ENCODE peak calls at places on chromosomes 12 and 14, in six cellular contexts. One of them, this sample, is unnamed. For H3K9me3, the result is how much of the 10 kb centered on the place peaks cover.

GRCh38 chr12:121875582-121875981 is 13.0 kb upstream of the PSMD9 start:
- DNase-seq in mucosa of descending colon: no peak
- DNase-seq in SK-N-SH: no peak
- DNase-seq in left lung: no peak
- DNase-seq in heart right ventricle: no peak
- DNase-seq in spleen: no peak
- DNase-seq in this sample: no peak

GRCh38 chr12:93029091-93029490 is 100.0 kb upstream of the EEA1 start:
- DNase-seq in mucosa of descending colon: no peak
- DNase-seq in SK-N-SH: no peak
- DNase-seq in left lung: no peak
- DNase-seq in heart right ventricle: peak
- DNase-seq in spleen: no peak
- DNase-seq in this sample: no peak

GRCh38 chr12:34396861-34397590 is 374.7 kb downstream of the ALG10 start:
- DNase-seq in mucosa of descending colon: peak
- DNase-seq in SK-N-SH: peak
- DNase-seq in left lung: peak
- DNase-seq in heart right ventricle: peak
- DNase-seq in spleen: peak
- DNase-seq in this sample: peak

GRCh38 chr14:30221546-30221945 is 293.9 kb upstream of the PRKD1 start:
- DNase-seq in mucosa of descending colon: no peak
- DNase-seq in SK-N-SH: no peak
- DNase-seq in left lung: no peak
- DNase-seq in heart right ventricle: no peak
- DNase-seq in spleen: no peak
- DNase-seq in this sample: no peak

GRCh38 chr12:102182635-102183034 is 15.0 kb downstream of the PMCH start:
- DNase-seq in mucosa of descending colon: no peak
- DNase-seq in SK-N-SH: no peak
- DNase-seq in left lung: no peak
- DNase-seq in heart right ventricle: no peak
- DNase-seq in spleen: no peak
- DNase-seq in this sample: no peak

GRCh38 chr12:1281683-1282366 is 290.8 kb downstream of the ERC1 start:
- DNase-seq in mucosa of descending colon: no peak
- DNase-seq in SK-N-SH: no peak
- DNase-seq in left lung: no peak
- DNase-seq in heart right ventricle: no peak
- DNase-seq in spleen: no peak
- DNase-seq in this sample: no peak

GRCh38 chr12:46494424-46494823 is 121.9 kb upstream of the SLC38A2 start:
- DNase-seq in mucosa of descending colon: no peak
- DNase-seq in SK-N-SH: no peak
- DNase-seq in left lung: no peak
- DNase-seq in heart right ventricle: no peak
- DNase-seq in spleen: no peak
- DNase-seq in this sample: no peak

GRCh38 chr12:108629156-108629555 is 4.5 kb downstream of the SELPLG start:
- DNase-seq in mucosa of descending colon: no peak
- DNase-seq in SK-N-SH: no peak
- DNase-seq in left lung: no peak
- DNase-seq in heart right ventricle: no peak
- DNase-seq in spleen: peak
- DNase-seq in this sample: no peak

GRCh38 chr12:62967701-62968100 is 32.8 kb upstream of the PPM1H start:
- DNase-seq in mucosa of descending colon: no peak
- DNase-seq in SK-N-SH: no peak
- DNase-seq in left lung: no peak
- DNase-seq in heart right ventricle: no peak
- DNase-seq in spleen: no peak
- DNase-seq in this sample: no peak

GRCh38 chr12:132156926-132157325 is 12.7 kb downstream of the NOC4L start:
- DNase-seq in mucosa of descending colon: no peak
- DNase-seq in SK-N-SH: no peak
- DNase-seq in left lung: no peak
- DNase-seq in heart right ventricle: no peak
- DNase-seq in spleen: no peak
- DNase-seq in this sample: no peak

GRCh38 chr14:104659764-104660523 is 29.5 kb upstream of the INF2 start:
- DNase-seq in mucosa of descending colon: peak
- DNase-seq in SK-N-SH: no peak
- DNase-seq in left lung: no peak
- DNase-seq in heart right ventricle: no peak
- DNase-seq in spleen: peak
- DNase-seq in this sample: peak

GRCh38 chr14:96038920-96039632 is at the start of gene C14orf132:
- DNase-seq in mucosa of descending colon: peak
- DNase-seq in SK-N-SH: peak
- DNase-seq in left lung: peak
- DNase-seq in heart right ventricle: peak
- DNase-seq in spleen: peak
- DNase-seq in this sample: no peak

GRCh38 chr12:72264548-72265175 is 7.5 kb upstream of the TRHDE start:
- DNase-seq in mucosa of descending colon: no peak
- DNase-seq in SK-N-SH: peak
- DNase-seq in left lung: no peak
- DNase-seq in heart right ventricle: no peak
- DNase-seq in spleen: no peak
- DNase-seq in this sample: no peak

GRCh38 chr12:75781532-75782046 is 250.0 kb downstream of the PHLDA1 start:
- DNase-seq in mucosa of descending colon: no peak
- DNase-seq in SK-N-SH: no peak
- DNase-seq in left lung: no peak
- DNase-seq in heart right ventricle: peak
- DNase-seq in spleen: no peak
- DNase-seq in this sample: no peak

GRCh38 chr12:12689672-12690287 is 6.2 kb downstream of the GPR19 start:
- DNase-seq in mucosa of descending colon: no peak
- DNase-seq in SK-N-SH: no peak
- DNase-seq in left lung: no peak
- DNase-seq in heart right ventricle: no peak
- DNase-seq in spleen: no peak
- DNase-seq in this sample: no peak

GRCh38 chr14:24378981-24379906 is 11.3 kb downstream of the NFATC4 start:
- DNase-seq in mucosa of descending colon: no peak
- DNase-seq in SK-N-SH: no peak
- DNase-seq in left lung: no peak
- DNase-seq in heart right ventricle: no peak
- DNase-seq in spleen: no peak
- DNase-seq in this sample: no peak

GRCh38 chr14:35223927-35224326 is 68.3 kb upstream of the PSMA6 start:
- DNase-seq in mucosa of descending colon: no peak
- DNase-seq in SK-N-SH: no peak
- DNase-seq in left lung: no peak
- DNase-seq in heart right ventricle: no peak
- DNase-seq in spleen: no peak
- DNase-seq in this sample: no peak

GRCh38 chr12:62866451-62867082 is 68.4 kb downstream of the PPM1H start:
- DNase-seq in mucosa of descending colon: no peak
- DNase-seq in SK-N-SH: no peak
- DNase-seq in left lung: no peak
- DNase-seq in heart right ventricle: no peak
- DNase-seq in spleen: no peak
- DNase-seq in this sample: no peak

DNA sequence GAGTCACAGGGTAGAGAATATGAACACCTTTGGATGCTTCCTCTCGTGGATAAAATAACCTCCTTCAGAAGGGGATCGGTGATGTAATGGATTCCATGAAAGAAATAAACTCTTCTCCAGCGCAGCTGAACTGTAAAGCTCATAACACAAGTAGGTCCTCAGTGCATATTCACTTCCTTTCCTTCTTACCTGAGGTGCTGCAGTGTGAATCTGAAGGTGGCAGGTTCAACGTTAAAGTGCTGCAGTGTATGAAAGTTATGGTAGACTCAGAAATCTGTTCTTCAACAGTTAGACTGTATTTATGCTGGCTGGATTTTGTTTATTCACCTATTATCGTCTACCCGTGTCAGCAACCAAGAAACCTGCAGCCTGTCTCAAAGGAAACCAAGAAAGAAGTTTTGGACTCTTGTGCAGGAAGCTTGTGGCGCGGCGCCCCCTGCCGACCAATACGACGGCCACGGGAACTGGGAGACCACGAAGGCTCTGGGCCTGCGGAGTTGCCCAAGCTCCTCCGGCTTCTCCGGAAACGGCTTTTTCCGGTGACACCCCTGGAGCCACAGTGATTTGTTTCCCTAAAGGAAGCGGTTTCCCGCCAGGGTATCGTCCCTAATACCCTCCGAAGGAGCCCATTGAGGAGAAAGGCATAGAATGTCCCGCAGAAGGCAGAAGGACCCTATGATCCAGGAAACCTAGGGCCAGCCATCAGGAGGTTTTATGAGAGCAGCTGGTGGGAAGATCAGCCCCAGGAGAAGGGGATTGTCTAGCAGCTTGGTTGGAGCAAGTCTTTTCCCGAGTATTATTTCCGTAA is 17.6 kb upstream of the RNASE3 start:
- DNase-seq in mucosa of descending colon: peak
- DNase-seq in SK-N-SH: peak
- DNase-seq in left lung: peak
- DNase-seq in heart right ventricle: peak
- DNase-seq in spleen: peak
- DNase-seq in this sample: no peak
- TF ChIP-seq CTCF in mucosa of descending colon: peak
- TF ChIP-seq CTCF in SK-N-SH: peak
- TF ChIP-seq CTCF in left lung: peak
- TF ChIP-seq CTCF in heart right ventricle: peak
- TF ChIP-seq CTCF in spleen: peak
- TF ChIP-seq CTCF in this sample: peak

GRCh38 chr14:28671425-28671824 is 95.2 kb upstream of the FOXG1 start:
- DNase-seq in mucosa of descending colon: no peak
- DNase-seq in SK-N-SH: no peak
- DNase-seq in left lung: no peak
- DNase-seq in heart right ventricle: no peak
- DNase-seq in spleen: no peak
- DNase-seq in this sample: no peak
- H3K9me3 ChIP-seq in mucosa of descending colon: under half
- H3K9me3 ChIP-seq in SK-N-SH: under half
- H3K9me3 ChIP-seq in left lung: under half
- H3K9me3 ChIP-seq in heart right ventricle: under half
- H3K9me3 ChIP-seq in spleen: under half
- H3K9me3 ChIP-seq in this sample: under half

DNA sequence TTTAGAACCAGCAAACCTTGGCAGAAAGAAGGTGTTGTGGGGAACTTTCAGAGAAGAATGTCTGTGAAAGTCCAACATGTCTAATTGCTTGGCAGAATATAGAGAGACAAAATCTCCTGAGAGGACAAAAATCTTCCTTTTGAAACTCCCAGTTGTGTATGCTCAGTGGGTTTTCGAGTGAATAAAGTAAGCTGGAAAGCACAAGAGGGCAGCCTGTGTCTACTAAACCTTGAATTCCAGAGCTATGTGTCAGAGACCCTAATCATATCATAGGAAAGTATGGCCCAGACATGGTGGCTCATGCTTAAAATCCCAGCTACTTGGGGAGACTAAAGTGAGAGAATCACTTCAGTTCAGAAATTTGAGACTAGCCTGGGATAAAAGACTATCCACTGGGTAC is 661.2 kb downstream of the SLC16A7 start:
- DNase-seq in mucosa of descending colon: no peak
- DNase-seq in SK-N-SH: no peak
- DNase-seq in left lung: no peak
- DNase-seq in heart right ventricle: no peak
- DNase-seq in spleen: no peak
- DNase-seq in this sample: no peak
- TF ChIP-seq CTCF in mucosa of descending colon: no peak
- TF ChIP-seq CTCF in SK-N-SH: peak
- TF ChIP-seq CTCF in left lung: no peak
- TF ChIP-seq CTCF in heart right ventricle: no peak
- TF ChIP-seq CTCF in spleen: no peak
- TF ChIP-seq CTCF in this sample: peak

DNA sequence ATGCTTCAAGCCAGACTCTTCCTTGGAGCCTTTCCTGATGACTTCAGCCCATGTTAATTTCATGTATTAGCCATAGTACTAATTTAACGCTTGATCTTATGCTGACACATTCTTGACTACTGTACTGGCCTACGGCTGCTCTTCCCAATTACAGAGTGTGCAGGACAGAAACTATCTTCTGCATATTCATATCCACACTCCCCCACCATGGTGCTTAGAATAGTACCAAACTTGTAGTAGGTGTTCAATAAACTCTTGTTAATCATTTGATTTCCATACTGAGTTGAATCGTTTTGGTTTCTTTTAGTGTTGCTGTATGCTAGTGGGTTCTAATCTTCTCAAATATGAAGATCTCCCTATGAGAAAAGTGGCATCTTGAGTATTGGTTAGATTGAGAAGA is 21.8 kb upstream of the DGLUCY start:
- DNase-seq in mucosa of descending colon: no peak
- DNase-seq in SK-N-SH: no peak
- DNase-seq in left lung: no peak
- DNase-seq in heart right ventricle: no peak
- DNase-seq in spleen: no peak
- DNase-seq in this sample: no peak
- H3K9me3 ChIP-seq in mucosa of descending colon: under half
- H3K9me3 ChIP-seq in SK-N-SH: under half
- H3K9me3 ChIP-seq in left lung: under half
- H3K9me3 ChIP-seq in heart right ventricle: under half
- H3K9me3 ChIP-seq in spleen: under half
- H3K9me3 ChIP-seq in this sample: under half

DNA sequence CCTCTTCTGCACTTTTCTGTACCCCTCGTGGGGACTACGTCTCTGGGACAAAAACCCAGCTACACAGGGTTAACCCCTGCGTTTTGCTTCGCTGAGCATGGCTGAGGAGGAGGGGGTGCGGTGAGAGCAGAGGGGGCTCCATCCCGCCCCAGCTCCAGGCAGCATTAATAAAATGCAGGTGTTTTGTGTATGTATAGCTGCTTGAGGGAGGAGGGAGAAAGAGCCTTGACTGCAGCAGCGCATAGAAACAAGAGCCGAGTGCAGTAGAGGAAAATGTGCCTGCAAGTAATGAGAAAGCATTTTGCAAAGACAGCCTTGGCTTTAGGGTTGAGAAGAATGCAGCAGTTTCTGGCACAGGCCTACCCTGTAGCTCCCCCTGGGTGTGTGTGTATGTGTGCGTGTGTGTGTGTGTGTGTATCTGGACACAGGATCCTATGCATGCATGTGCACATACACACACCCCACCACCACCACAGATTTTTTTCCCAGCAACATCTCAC is 103.9 kb downstream of the ZFP36L1 start:
- DNase-seq in mucosa of descending colon: no peak
- DNase-seq in SK-N-SH: peak
- DNase-seq in left lung: no peak
- DNase-seq in heart right ventricle: no peak
- DNase-seq in spleen: no peak
- DNase-seq in this sample: no peak
- TF ChIP-seq CTCF in mucosa of descending colon: no peak
- TF ChIP-seq CTCF in SK-N-SH: peak
- TF ChIP-seq CTCF in left lung: no peak
- TF ChIP-seq CTCF in heart right ventricle: no peak
- TF ChIP-seq CTCF in spleen: no peak
- TF ChIP-seq CTCF in this sample: no peak

DNA sequence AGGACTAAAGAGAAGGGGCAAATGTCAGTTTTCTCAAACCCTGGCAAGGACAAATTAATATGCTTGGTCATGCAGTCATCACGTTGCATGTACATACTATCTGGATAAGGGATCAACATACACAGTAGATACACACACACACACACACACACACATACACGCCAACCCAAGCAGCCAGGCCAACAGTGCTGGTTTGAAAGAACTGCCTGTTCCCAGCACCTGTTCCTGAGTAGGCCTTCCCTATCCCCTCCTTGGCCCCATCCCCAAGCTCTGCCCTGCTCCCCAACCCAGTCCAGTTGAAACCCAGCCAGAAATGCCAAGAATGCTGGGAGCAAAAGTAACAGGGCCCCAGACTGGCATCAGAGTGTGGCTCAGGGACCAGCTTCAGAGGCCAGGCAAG is 4.4 kb downstream of the ITGA7 start:
- DNase-seq in mucosa of descending colon: no peak
- DNase-seq in SK-N-SH: no peak
- DNase-seq in left lung: no peak
- DNase-seq in heart right ventricle: peak
- DNase-seq in spleen: peak
- DNase-seq in this sample: no peak
- H3K9me3 ChIP-seq in mucosa of descending colon: under half
- H3K9me3 ChIP-seq in SK-N-SH: under half
- H3K9me3 ChIP-seq in left lung: under half
- H3K9me3 ChIP-seq in heart right ventricle: under half
- H3K9me3 ChIP-seq in spleen: under half
- H3K9me3 ChIP-seq in this sample: under half